ENCODE peak calls at places on chromosomes 13 and 19, in eight cellular contexts. D is esophagus muscularis mucosa, E is heart right ventricle, P is astrocyte of the spinal cord, W is SK-N-SH, Z is HFF-Myc, H is omental fat pad, N is A549. Y is an unnamed sample.

GRCh38 chr13:28533049-28533436 is 38.1 kb upstream of the FLT1 start:
- DNase-seq in D (no peak), E (no peak), P (no peak), W (no peak), Z (no peak), H (no peak), N (no peak), Y (peak)

GRCh38 chr19:801030-801860 is 4.0 kb downstream of the PTBP1 start:
- DNase-seq in D (no peak), E (peak), P (peak), W (peak), Z (peak), H (no peak), N (no peak), Y (no peak)

GRCh38 chr19:8585057-8585893 is 8.0 kb upstream of the MYO1F start:
- DNase-seq in D (no peak), E (no peak), P (no peak), W (no peak), Z (no peak), H (no peak), N (no peak), Y (no peak)

GRCh38 chr19:14004619-14005380 is 1.3 kb downstream of the RFX1 start:
- DNase-seq in D (no peak), E (peak), P (no peak), W (no peak), Z (no peak), H (no peak), N (no peak), Y (peak)

GRCh38 chr13:46668302-46668720 is 115.3 kb downstream of the LRCH1 start:
- DNase-seq in D (no peak), E (peak), P (peak), W (no peak), Z (peak), H (no peak), N (no peak), Y (peak)

GRCh38 chr13:34294483-34295129 is 476.7 kb downstream of the RFC3 start:
- DNase-seq in D (no peak), E (peak), P (peak), W (no peak), Z (no peak), H (no peak), N (peak), Y (peak)

GRCh38 chr13:35208587-35208986 is 266.5 kb downstream of the NBEA start:
- DNase-seq in D (no peak), E (no peak), P (no peak), W (no peak), Z (no peak), H (no peak), N (no peak), Y (peak)

GRCh38 chr19:7701049-7701653 is 780 bp downstream of the FCER2 start:
- DNase-seq in D (no peak), E (no peak), P (no peak), W (no peak), Z (no peak), H (no peak), N (no peak), Y (no peak)

GRCh38 chr13:76937416-76937815 is 10.9 kb upstream of the ACOD1 start:
- DNase-seq in D (no peak), E (no peak), P (peak), W (no peak), Z (peak), H (no peak), N (peak), Y (peak)

GRCh38 chr19:8576273-8576993 is 809 bp downstream of the MYO1F start:
- DNase-seq in D (no peak), E (no peak), P (no peak), W (no peak), Z (no peak), H (no peak), N (no peak), Y (no peak)

GRCh38 chr19:18422530-18423191 is 3.5 kb downstream of the SSBP4 start:
- DNase-seq in D (no peak), E (no peak), P (no peak), W (no peak), Z (no peak), H (no peak), N (no peak), Y (no peak)

GRCh38 chr13:108987488-108987887 is 358.1 kb downstream of the MYO16 start:
- DNase-seq in D (no peak), E (no peak), P (no peak), W (no peak), Z (peak), H (no peak), N (no peak), Y (peak)

GRCh38 chr13:99655351-99656091 is 154.2 kb downstream of the TM9SF2 start:
- DNase-seq in D (peak), E (no peak), P (peak), W (no peak), Z (no peak), H (no peak), N (peak), Y (peak)

GRCh38 chr13:110149036-110149435 is 157.9 kb downstream of the COL4A1 start:
- DNase-seq in D (no peak), E (no peak), P (peak), W (no peak), Z (no peak), H (no peak), N (no peak), Y (peak)

GRCh38 chr19:12939292-12939606 is 840 bp downstream of the CALR start:
- DNase-seq in D (no peak), E (no peak), P (no peak), W (no peak), Z (no peak), H (no peak), N (no peak), Y (peak)

GRCh38 chr19:19451429-19452240 is 46.2 kb downstream of the GATAD2A start:
- DNase-seq in D (no peak), E (no peak), P (no peak), W (no peak), Z (no peak), H (no peak), N (no peak), Y (no peak)

GRCh38 chr19:10142701-10143375 is 23.1 kb upstream of the EIF3G start:
- DNase-seq in D (no peak), E (no peak), P (no peak), W (no peak), Z (no peak), H (no peak), N (no peak), Y (no peak)

GRCh38 chr19:58252102-58252685 is 23.5 kb downstream of the ZNF544 start:
- DNase-seq in D (no peak), E (no peak), P (peak), W (no peak), Z (no peak), H (no peak), N (peak), Y (no peak)

GRCh38 chr19:43820861-43821215 is 6.3 kb upstream of the ZNF283 start:
- DNase-seq in D (no peak), E (no peak), P (no peak), W (no peak), Z (no peak), H (no peak), N (no peak), Y (no peak)
- TF ChIP-seq CTCF in D (no peak), E (no peak), P (no peak), W (no peak), Z (no peak), H (no peak), N (no peak), Y (no peak)

GRCh38 chr13:91946498-91947070 is 548.2 kb downstream of the GPC5 start:
- DNase-seq in D (no peak), E (no peak), P (peak), W (peak), Z (no peak), H (no peak), N (peak), Y (peak)
- TF ChIP-seq CTCF in D (peak), E (peak), P (peak), W (peak), Z (peak), H (no peak), N (peak), Y (peak)

DNA sequence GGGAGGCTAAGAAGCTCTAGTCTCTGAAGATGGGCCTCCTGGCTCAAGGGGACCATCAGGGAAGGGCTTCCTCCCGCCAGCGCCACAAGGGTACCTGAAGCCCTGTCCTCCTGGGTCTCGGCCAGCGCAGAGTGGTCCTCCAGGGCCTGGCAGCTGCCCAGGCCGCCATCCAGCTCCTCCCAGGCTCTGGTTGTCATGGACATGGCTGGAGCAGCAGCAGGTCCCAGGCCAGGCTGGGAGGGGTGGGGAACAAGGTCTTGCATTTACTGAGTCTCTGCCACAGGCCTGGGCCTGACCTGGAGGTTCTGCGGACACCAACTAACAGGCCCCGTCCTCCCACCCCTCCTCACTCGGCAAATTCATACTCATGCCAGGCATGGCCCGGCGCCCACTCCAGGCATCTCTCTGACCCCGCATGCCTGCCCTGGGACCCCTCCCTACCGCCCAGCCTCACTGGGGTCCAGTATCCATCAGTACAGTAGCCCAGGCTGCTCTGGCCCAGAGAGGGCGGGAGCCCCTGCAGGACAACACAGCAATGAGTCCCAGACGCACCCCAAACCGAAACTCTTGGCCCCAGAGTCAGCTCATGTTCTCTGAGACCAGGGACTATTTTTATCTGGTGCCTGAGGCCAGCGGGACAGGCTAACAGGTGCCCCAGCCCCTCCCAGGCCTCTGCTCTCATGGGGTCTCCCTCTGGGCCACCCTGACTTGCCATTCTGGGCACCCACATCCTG is 938 bp downstream of the JSRP1 start:
- DNase-seq in D (no peak), E (no peak), P (no peak), W (peak), Z (no peak), H (no peak), N (no peak), Y (no peak)
- TF ChIP-seq CTCF in D (no peak), E (no peak), P (no peak), W (no peak), Z (no peak), H (no peak), N (no peak), Y (no peak)

GRCh38 chr19:34982275-34982674 is 17.8 kb upstream of the GRAMD1A start:
- DNase-seq in D (no peak), E (no peak), P (no peak), W (no peak), Z (no peak), H (no peak), N (no peak), Y (no peak)

GRCh38 chr19:34984287-34984686 is 15.8 kb upstream of the GRAMD1A start:
- DNase-seq in D (no peak), E (no peak), P (no peak), W (no peak), Z (no peak), H (no peak), N (no peak), Y (no peak)

GRCh38 chr19:34985249-34986022 is 14.7 kb upstream of the GRAMD1A start:
- DNase-seq in D (no peak), E (peak), P (no peak), W (no peak), Z (peak), H (no peak), N (no peak), Y (peak)

GRCh38 chr19:34979819-34980640 is 16.0 kb upstream of the ZNF792 start:
- DNase-seq in D (no peak), E (no peak), P (no peak), W (no peak), Z (no peak), H (no peak), N (no peak), Y (no peak)

GRCh38 chr19:34983786-34984185 is 16.3 kb upstream of the GRAMD1A start:
- DNase-seq in D (no peak), E (no peak), P (no peak), W (no peak), Z (no peak), H (no peak), N (no peak), Y (no peak)
- TF ChIP-seq CTCF in D (no peak), E (no peak), P (no peak), W (no peak), Z (no peak), H (no peak), N (no peak), Y (no peak)

GRCh38 chr13:51444922-51445321 is 7.9 kb downstream of the INTS6 start:
- DNase-seq in D (no peak), E (no peak), P (peak), W (peak), Z (no peak), H (no peak), N (peak), Y (peak)
- TF ChIP-seq CTCF in D (peak), E (peak), P (peak), W (peak), Z (no peak), H (no peak), N (peak), Y (peak)

GRCh38 chr19:35108730-35109129 is 6.9 kb upstream of the FXYD3 start:
- DNase-seq in D (no peak), E (no peak), P (no peak), W (no peak), Z (no peak), H (no peak), N (no peak), Y (no peak)

GRCh38 chr19:35106898-35107540 is 8.6 kb upstream of the FXYD3 start:
- DNase-seq in D (no peak), E (no peak), P (no peak), W (no peak), Z (no peak), H (no peak), N (no peak), Y (no peak)

GRCh38 chr19:35106291-35106583 is 9.4 kb upstream of the FXYD3 start:
- DNase-seq in D (no peak), E (no peak), P (no peak), W (no peak), Z (no peak), H (no peak), N (no peak), Y (no peak)

GRCh38 chr19:35105411-35106290 is 10.0 kb upstream of the FXYD3 start:
- DNase-seq in D (no peak), E (no peak), P (no peak), W (no peak), Z (no peak), H (no peak), N (no peak), Y (no peak)

DNA sequence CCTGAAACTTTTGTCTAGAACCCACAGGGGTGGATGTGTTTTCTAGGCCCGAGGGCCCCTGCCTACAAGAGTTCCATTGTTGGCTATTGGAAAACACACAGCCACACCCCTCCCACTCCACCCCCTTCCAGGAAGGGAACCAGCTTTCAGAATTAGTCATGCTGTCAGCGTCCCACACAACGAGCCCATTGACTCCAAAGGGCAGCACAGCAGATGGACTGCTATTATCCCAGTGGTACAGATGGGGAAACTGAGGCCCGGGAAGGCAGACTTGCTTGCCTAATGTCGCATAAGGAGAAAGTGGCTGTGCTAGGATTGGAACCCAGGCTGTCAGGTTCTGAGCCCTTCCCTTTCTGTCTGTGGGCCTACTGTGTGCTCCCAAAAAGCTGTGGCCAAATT is 8.1 kb upstream of the FXYD3 start:
- DNase-seq in D (no peak), E (no peak), P (no peak), W (no peak), Z (no peak), H (no peak), N (peak), Y (peak)
- TF ChIP-seq CTCF in D (no peak), E (no peak), P (no peak), W (no peak), Z (no peak), H (no peak), N (no peak), Y (no peak)

GRCh38 chr13:87259479-87260083 is 411.6 kb upstream of the SLITRK5 start:
- DNase-seq in D (no peak), E (no peak), P (no peak), W (peak), Z (no peak), H (no peak), N (peak), Y (peak)
- TF ChIP-seq CTCF in D (peak), E (peak), P (peak), W (peak), Z (no peak), H (no peak), N (peak), Y (peak)

GRCh38 chr19:45677351-45678230 is 9.6 kb downstream of the GIPR start:
- DNase-seq in D (no peak), E (peak), P (peak), W (peak), Z (no peak), H (peak), N (peak), Y (peak)

GRCh38 chr19:45682908-45683307 is 8.8 kb downstream of the SNRPD2 start:
- DNase-seq in D (no peak), E (no peak), P (no peak), W (no peak), Z (no peak), H (no peak), N (no peak), Y (no peak)

GRCh38 chr19:45682117-45682516 is 9.6 kb downstream of the SNRPD2 start:
- DNase-seq in D (no peak), E (no peak), P (no peak), W (no peak), Z (no peak), H (no peak), N (no peak), Y (no peak)

GRCh38 chr19:45676851-45677263 is 8.8 kb downstream of the GIPR start:
- DNase-seq in D (no peak), E (no peak), P (no peak), W (no peak), Z (no peak), H (no peak), N (no peak), Y (no peak)

GRCh38 chr19:45681391-45682015 is 10.2 kb downstream of the SNRPD2 start:
- DNase-seq in D (peak), E (peak), P (peak), W (peak), Z (no peak), H (peak), N (peak), Y (peak)
- TF ChIP-seq CTCF in D (no peak), E (peak), P (peak), W (peak), Z (peak), H (peak), N (peak), Y (peak)

GRCh38 chr19:16184665-16185122 is 516 bp upstream of the FAM32A start:
- DNase-seq in D (no peak), E (no peak), P (no peak), W (no peak), Z (no peak), H (no peak), N (no peak), Y (no peak)

GRCh38 chr19:16185123-16185924 is at the start of gene FAM32A:
- DNase-seq in D (peak), E (peak), P (peak), W (peak), Z (peak), H (peak), N (peak), Y (peak)

GRCh38 chr19:16190198-16190597 is 5.0 kb downstream of the FAM32A start:
- DNase-seq in D (no peak), E (no peak), P (no peak), W (no peak), Z (no peak), H (no peak), N (no peak), Y (no peak)

GRCh38 chr19:16188521-16188920 is 3.3 kb downstream of the FAM32A start:
- DNase-seq in D (no peak), E (no peak), P (no peak), W (no peak), Z (no peak), H (no peak), N (no peak), Y (no peak)

GRCh38 chr19:16185925-16186234 is 670 bp downstream of the FAM32A start:
- DNase-seq in D (no peak), E (no peak), P (no peak), W (peak), Z (no peak), H (no peak), N (no peak), Y (no peak)
- TF ChIP-seq CTCF in D (peak), E (no peak), P (peak), W (peak), Z (peak), H (no peak), N (no peak), Y (no peak)